ENCODE peak calls at places on chromosomes 4 and X, in seven cellular contexts. C, Z, J, H, V, T and A are unnamed samples.

GRCh38 chrX:50081282-50081955 is 119.4 kb downstream of the AKAP4 start:
- DNase-seq in C (peak), Z (no peak), J (peak), H (no peak), V (peak), T (peak), A (peak)

GRCh38 chrX:136880003-136880451 is 498 bp downstream of the RBMX start:
- DNase-seq in C (peak), Z (peak), J (peak), H (peak), V (peak), T (peak), A (peak)

GRCh38 chr4:25937801-25938200 is 23.8 kb downstream of the SMIM20 start:
- DNase-seq in C (peak), Z (no peak), J (peak), H (no peak), V (no peak), T (no peak), A (peak)

GRCh38 chr4:161555689-161556660 is 607.8 kb downstream of the FSTL5 start:
- DNase-seq in C (no peak), Z (no peak), J (peak), H (no peak), V (no peak), T (no peak), A (peak)

GRCh38 chr4:167032876-167033275 is 201.4 kb downstream of the SPOCK3 start:
- DNase-seq in C (peak), Z (no peak), J (peak), H (no peak), V (no peak), T (peak), A (no peak)

GRCh38 chr4:73187325-73187724 is 71.3 kb downstream of the ANKRD17 start:
- DNase-seq in C (peak), Z (no peak), J (peak), H (no peak), V (no peak), T (no peak), A (no peak)

GRCh38 chr4:102429553-102429952 is 71.6 kb upstream of the NFKB1 start:
- DNase-seq in C (peak), Z (no peak), J (peak), H (no peak), V (no peak), T (no peak), A (peak)

GRCh38 chr4:102792361-102792936 is 31.7 kb upstream of the MANBA start:
- DNase-seq in C (no peak), Z (no peak), J (no peak), H (no peak), V (no peak), T (no peak), A (no peak)

GRCh38 chrX:115013705-115014104 is 3.7 kb downstream of the IL13RA2 start:
- DNase-seq in C (peak), Z (no peak), J (peak), H (no peak), V (no peak), T (no peak), A (no peak)

GRCh38 chr4:110970642-110971041 is 347.8 kb upstream of the PITX2 start:
- DNase-seq in C (peak), Z (no peak), J (peak), H (no peak), V (peak), T (peak), A (no peak)

GRCh38 chr4:92184566-92184965 is 119.2 kb upstream of the GRID2 start:
- DNase-seq in C (no peak), Z (no peak), J (no peak), H (no peak), V (no peak), T (no peak), A (no peak)

GRCh38 chr4:189202182-189202868 is 738.3 kb upstream of the FRG1 start:
- DNase-seq in C (peak), Z (no peak), J (peak), H (peak), V (peak), T (peak), A (peak)

GRCh38 chrX:33457102-33457501 is 245.8 kb upstream of the DMD start:
- DNase-seq in C (no peak), Z (no peak), J (no peak), H (no peak), V (no peak), T (no peak), A (no peak)

GRCh38 chrX:130118396-130118795 is 8.1 kb upstream of the ELF4 start:
- DNase-seq in C (peak), Z (peak), J (peak), H (no peak), V (no peak), T (no peak), A (peak)

GRCh38 chr4:84855774-84856173 is 110.7 kb downstream of the WDFY3 start:
- DNase-seq in C (no peak), Z (no peak), J (no peak), H (no peak), V (no peak), T (peak), A (no peak)

GRCh38 chr4:177339794-177340374 is 30.2 kb downstream of the NEIL3 start:
- DNase-seq in C (peak), Z (no peak), J (peak), H (no peak), V (peak), T (peak), A (peak)

GRCh38 chrX:73913580-73913979 is 350.6 kb downstream of the CHIC1 start:
- DNase-seq in C (peak), Z (no peak), J (peak), H (no peak), V (no peak), T (no peak), A (peak)

GRCh38 chr4:41145571-41146078 is 68.7 kb downstream of the APBB2 start:
- DNase-seq in C (peak), Z (no peak), J (peak), H (no peak), V (peak), T (peak), A (peak)

GRCh38 chr4:2637956-2638552 is 101.6 kb downstream of the FAM193A start:
- DNase-seq in C (no peak), Z (no peak), J (no peak), H (peak), V (no peak), T (no peak), A (no peak)

GRCh38 chrX:119501511-119502148 is 33.4 kb downstream of the SLC25A5 start:
- DNase-seq in C (no peak), Z (no peak), J (no peak), H (no peak), V (peak), T (no peak), A (no peak)

GRCh38 chr4:61070269-61070668 is 129.9 kb upstream of the ADGRL3 start:
- DNase-seq in C (no peak), Z (no peak), J (no peak), H (no peak), V (no peak), T (no peak), A (no peak)

GRCh38 chr4:18593297-18594002 is 571.9 kb upstream of the LCORL start:
- DNase-seq in C (peak), Z (peak), J (peak), H (peak), V (peak), T (peak), A (peak)

GRCh38 chr4:184028571-184028996 is 123.5 kb downstream of the STOX2 start:
- DNase-seq in C (no peak), Z (no peak), J (no peak), H (peak), V (no peak), T (no peak), A (no peak)

GRCh38 chrX:13533726-13534125 is 35.7 kb upstream of the EGFL6 start:
- DNase-seq in C (peak), Z (no peak), J (peak), H (no peak), V (no peak), T (no peak), A (peak)

GRCh38 chr4:6633091-6633906 is 7.2 kb upstream of the MRFAP1 start:
- DNase-seq in C (peak), Z (no peak), J (peak), H (no peak), V (no peak), T (peak), A (no peak)

GRCh38 chr4:185809517-185810071 is 2.4 kb downstream of the SORBS2 start:
- DNase-seq in C (no peak), Z (no peak), J (no peak), H (no peak), V (no peak), T (no peak), A (no peak)

GRCh38 chr4:3611778-3612177 is 79.6 kb upstream of the LRPAP1 start:
- DNase-seq in C (no peak), Z (no peak), J (no peak), H (no peak), V (no peak), T (no peak), A (no peak)

GRCh38 chr4:38663021-38663800 is 788 bp upstream of the KLF3 start:
- DNase-seq in C (no peak), Z (peak), J (no peak), H (peak), V (peak), T (peak), A (no peak)